ENCODE peak calls at places on chromosome 22, in seven cellular contexts. F is A549, A is heart right ventricle, H is upper lobe of right lung, C is uterus, T is H9, X is cardiac muscle cell. L is an unnamed sample.

GRCh38 chr22:31334329-31334728 is 11.8 kb downstream of the PATZ1 start:
- DNase-seq in C (no peak), T (no peak), X (no peak), H (no peak), F (no peak), A (no peak), L (no peak)

GRCh38 chr22:36333632-36334031 is 54.1 kb downstream of the MYH9 start:
- DNase-seq in T (no peak), C (no peak), F (no peak), H (no peak), A (no peak), X (no peak), L (no peak)

GRCh38 chr22:35104491-35104890 is 38.5 kb downstream of the ISX start:
- DNase-seq in F (no peak), C (no peak), A (no peak), X (no peak), T (no peak), H (no peak), L (no peak)

GRCh38 chr22:20244744-20245576 is 23.2 kb downstream of the RTN4R start:
- DNase-seq in X (no peak), C (no peak), H (no peak), T (no peak), F (no peak), A (no peak), L (no peak)

GRCh38 chr22:47337161-47337621 is 574.7 kb downstream of the TBC1D22A start:
- DNase-seq in H (no peak), A (no peak), F (peak; percentile 89), X (no peak), T (no peak), C (no peak), L (no peak)

GRCh38 chr22:19984201-19984753 is 32.3 kb downstream of the ARVCF start:
- DNase-seq in H (no peak), C (peak; percentile 70), A (peak; percentile 54), T (no peak), X (no peak), F (peak; percentile 43), L (peak; percentile 84)

GRCh38 chr22:32444068-32444467 is 20.2 kb downstream of the BPIFC start:
- DNase-seq in X (no peak), T (peak; percentile 33), F (peak; percentile 59), C (no peak), H (no peak), A (no peak), L (no peak)

GRCh38 chr22:47386812-47387510 is 624.5 kb downstream of the TBC1D22A start:
- DNase-seq in F (no peak), A (no peak), C (no peak), T (no peak), X (no peak), H (peak; percentile 49), L (peak; percentile 54)

GRCh38 chr22:27885977-27886842 is 32.8 kb downstream of the PITPNB start:
- DNase-seq in T (no peak), H (no peak), X (peak; percentile 66), F (peak; percentile 10), A (no peak), C (peak; percentile 57), L (no peak)

GRCh38 chr22:31951201-31952093 is 7.1 kb downstream of the YWHAH start:
- DNase-seq in C (no peak), X (no peak), A (no peak), T (no peak), F (no peak), H (peak; percentile 21), L (no peak)

GRCh38 chr22:50630376-50630775 is 2.4 kb upstream of the ARSA start:
- DNase-seq in F (no peak), X (no peak), T (no peak), H (no peak), A (no peak), C (peak; percentile 8), L (no peak)

GRCh38 chr22:30435674-30436126 is 10.1 kb downstream of the MTFP1 start:
- DNase-seq in F (no peak), X (no peak), T (no peak), H (no peak), A (no peak), C (peak; percentile 21), L (no peak)

DNA sequence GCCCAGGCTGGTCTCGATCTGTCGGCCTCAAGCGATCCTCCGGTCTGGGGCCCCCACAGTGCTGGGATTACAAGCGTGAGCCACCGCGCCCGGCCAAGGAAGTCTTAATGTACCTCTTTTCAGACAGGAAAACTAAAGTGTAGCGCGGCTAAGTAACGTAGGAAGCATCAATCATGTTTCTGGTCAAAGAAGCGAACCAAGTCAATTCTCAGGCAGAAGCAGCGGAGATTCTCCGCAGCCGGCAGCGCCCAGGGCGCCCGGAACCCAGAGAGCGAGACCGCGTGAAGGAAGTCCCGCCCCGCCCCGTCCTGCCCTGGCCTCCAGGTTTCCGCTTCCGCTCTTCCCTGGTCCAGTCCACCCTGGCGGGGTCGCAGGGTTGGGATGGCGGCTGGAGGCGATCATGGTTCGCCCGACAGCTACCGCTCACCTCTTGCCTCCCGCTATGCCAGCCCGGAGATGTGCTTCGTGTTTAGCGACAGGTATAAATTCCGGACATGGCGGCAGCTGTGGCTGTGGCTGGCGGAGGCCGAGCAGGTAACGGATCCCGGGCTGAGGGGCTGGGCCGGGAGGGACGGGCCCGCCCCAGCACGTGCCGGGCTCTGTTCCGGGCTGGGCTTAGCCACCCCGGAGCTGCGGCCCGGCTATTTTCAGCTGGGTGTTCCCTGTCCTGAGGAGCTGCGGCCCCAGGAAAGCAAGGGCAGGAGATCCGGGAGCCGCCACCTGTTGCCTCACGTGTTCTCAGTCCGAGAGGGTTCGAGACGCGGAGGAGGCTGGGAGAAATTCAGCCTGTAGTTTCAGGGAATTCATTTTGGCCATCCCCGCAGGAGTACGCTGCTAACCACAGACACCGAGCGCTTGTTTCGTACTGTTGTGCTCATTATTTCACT is at the start of gene ADSL:
- DNase-seq in H (peak; percentile 95), A (peak; percentile 90), T (peak; percentile 89), C (peak; percentile 81), F (peak; percentile 82), X (peak; percentile 95), L (peak; percentile 93)
- TF ChIP-seq CTCF in H (no peak), A (no peak), T (no peak), C (peak; percentile 17), F (no peak), X (no peak), L (no peak)

DNA sequence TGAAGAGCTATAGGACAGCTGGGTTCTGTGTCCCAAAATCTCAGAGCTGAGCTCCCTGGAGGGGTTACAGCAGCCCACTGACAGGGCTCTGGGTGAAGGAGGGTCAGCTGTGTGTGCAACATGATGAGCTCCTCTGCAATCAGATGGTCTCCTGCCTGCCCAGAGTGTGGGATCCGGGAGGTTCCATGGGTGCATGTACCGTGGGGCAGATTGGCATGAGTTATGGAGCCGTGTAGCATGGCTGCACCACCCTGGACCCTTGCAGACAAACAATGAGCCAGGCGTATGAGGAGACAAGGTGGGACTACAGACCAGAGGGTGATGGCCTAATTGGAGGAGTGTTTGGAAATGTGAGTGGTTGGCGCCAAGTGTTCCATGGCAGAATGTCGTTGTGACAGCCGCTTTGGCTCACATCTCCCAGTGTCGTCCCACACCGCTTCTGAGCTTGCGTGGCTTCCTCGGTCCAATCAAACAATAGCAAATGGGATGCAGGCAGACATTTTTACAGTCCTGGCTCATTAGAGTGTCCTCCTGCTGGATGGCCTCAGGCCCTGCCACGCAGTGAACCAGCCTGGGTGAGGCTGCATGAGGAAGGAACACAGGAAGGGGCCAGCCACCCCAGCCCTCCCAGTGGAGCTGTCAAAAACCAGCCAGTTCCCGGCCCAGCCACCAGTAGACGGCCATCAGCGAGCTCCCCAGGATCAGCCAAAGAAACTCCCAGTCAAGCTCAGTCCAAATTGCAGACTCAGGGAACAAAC is 1067.0 kb downstream of the BRD1 start:
- DNase-seq in A (no peak), C (no peak), T (peak; percentile 12), X (no peak), H (no peak), F (no peak), L (peak; percentile 47)
- H3K27ac ChIP-seq in A (no peak overlapping the region), C (no peak overlapping the region), T (no peak overlapping the region), X (no peak overlapping the region), H (no peak overlapping the region), F (no peak overlapping the region), L (no peak overlapping the region)

DNA sequence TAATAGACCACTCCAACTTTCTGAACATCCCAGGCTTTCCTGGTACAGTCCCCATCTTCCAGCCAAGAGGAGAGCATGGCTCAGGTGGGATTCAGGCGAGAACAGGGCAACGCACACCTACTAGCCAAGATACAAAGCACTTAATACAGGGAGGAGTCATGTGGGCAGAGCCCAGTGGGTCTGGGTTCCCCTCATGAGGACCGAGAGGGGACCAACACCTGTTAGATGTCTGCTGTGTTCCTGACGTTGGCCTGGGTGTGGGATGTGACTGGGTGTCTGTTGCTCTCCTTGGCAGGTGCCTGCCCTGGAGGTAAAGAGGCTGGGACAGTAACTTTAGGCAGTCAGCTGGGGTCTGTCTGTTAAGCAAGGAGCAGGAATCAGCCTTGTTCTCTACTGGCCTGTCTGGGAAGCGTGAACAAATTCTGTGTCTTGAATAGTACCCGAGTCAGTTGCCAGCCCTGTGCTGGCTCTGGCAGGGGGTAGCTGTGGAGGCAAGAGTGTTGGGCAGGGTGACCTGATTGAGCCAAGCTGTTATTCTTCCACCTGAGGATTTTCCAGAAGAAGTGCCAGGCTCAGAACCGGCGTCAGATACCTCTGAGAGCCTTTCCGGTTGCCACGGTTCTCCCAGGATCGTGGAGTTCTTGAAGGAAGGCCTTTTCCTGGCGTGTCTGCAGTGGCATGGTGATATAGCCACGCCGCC is 56.3 kb downstream of the BCR start:
- DNase-seq in X (no peak), H (no peak), F (no peak), T (no peak), A (no peak), C (no peak), L (no peak)
- H3K4me1 ChIP-seq in X (peaks cover 15% of the 10 kb centered on the region), H (peaks cover 38% of the 10 kb centered on the region), F (no peaks in the 10 kb centered on the region), T (peaks cover 15% of the 10 kb centered on the region), A (peaks cover 40% of the 10 kb centered on the region), C (peaks cover 11% of the 10 kb centered on the region), L (peaks cover 55% of the 10 kb centered on the region)

GRCh38 chr22:43338766-43339345 is 4.3 kb downstream of the SCUBE1 start:
- DNase-seq in T (no peak), F (no peak), H (no peak), A (no peak), C (no peak), X (no peak), L (no peak)
- TF ChIP-seq CTCF in T (no peak), F (no peak), H (no peak), A (no peak), C (no peak), X (no peak), L (no peak)

L was measured in sigmoid colon.